ENCODE peak calls at places on chromosomes 5 and 9, in seven cellular contexts. J, W, G, Y, L, H and N are unnamed samples.

GRCh38 chr5:172443441-172444109 is 10.8 kb downstream of the SH3PXD2B start:
- DNase-seq in J (peak), W (peak), G (peak), Y (peak), L (peak), H (peak), N (no peak)

GRCh38 chr9:68702493-68702892 is 2.5 kb upstream of the PIP5K1B start:
- DNase-seq in J (peak), W (no peak), G (no peak), Y (no peak), L (no peak), H (no peak), N (no peak)

GRCh38 chr9:87812375-87813118 is 70.1 kb upstream of the SPATA31E1 start:
- DNase-seq in J (peak), W (peak), G (peak), Y (no peak), L (no peak), H (peak), N (no peak)

GRCh38 chr9:129481824-129482511 is 138.9 kb downstream of the C9orf50 start:
- DNase-seq in J (peak), W (no peak), G (peak), Y (no peak), L (peak), H (no peak), N (no peak)

GRCh38 chr5:79512692-79513518 is 1.0 kb downstream of the HOMER1 start:
- DNase-seq in J (peak), W (no peak), G (peak), Y (no peak), L (no peak), H (no peak), N (no peak)

GRCh38 chr9:92151691-92152393 is 36.6 kb upstream of the SPTLC1 start:
- DNase-seq in J (peak), W (peak), G (peak), Y (no peak), L (peak), H (peak), N (no peak)

GRCh38 chr9:98085058-98085457 is 28.5 kb downstream of the NANS start:
- DNase-seq in J (no peak), W (no peak), G (no peak), Y (no peak), L (no peak), H (no peak), N (no peak)

GRCh38 chr9:127077658-127077975 is 44.8 kb downstream of the ANGPTL2 start:
- DNase-seq in J (no peak), W (no peak), G (no peak), Y (no peak), L (no peak), H (no peak), N (no peak)

GRCh38 chr9:88303785-88304495 is 84.3 kb upstream of the SPIN1 start:
- DNase-seq in J (no peak), W (no peak), G (no peak), Y (no peak), L (no peak), H (peak), N (no peak)

GRCh38 chr5:142175039-142175438 is 66.5 kb downstream of the NDFIP1 start:
- DNase-seq in J (no peak), W (no peak), G (no peak), Y (no peak), L (no peak), H (no peak), N (no peak)

GRCh38 chr9:114884787-114885452 is 45.5 kb downstream of the TNFSF8 start:
- DNase-seq in J (peak), W (no peak), G (no peak), Y (no peak), L (no peak), H (peak), N (no peak)

GRCh38 chr9:23088932-23089364 is 642.3 kb downstream of the DMRTA1 start:
- DNase-seq in J (peak), W (no peak), G (no peak), Y (no peak), L (no peak), H (no peak), N (no peak)
- TF ChIP-seq CTCF in J (peak), W (peak), G (no peak), Y (no peak), L (no peak), H (no peak), N (no peak)

DNA sequence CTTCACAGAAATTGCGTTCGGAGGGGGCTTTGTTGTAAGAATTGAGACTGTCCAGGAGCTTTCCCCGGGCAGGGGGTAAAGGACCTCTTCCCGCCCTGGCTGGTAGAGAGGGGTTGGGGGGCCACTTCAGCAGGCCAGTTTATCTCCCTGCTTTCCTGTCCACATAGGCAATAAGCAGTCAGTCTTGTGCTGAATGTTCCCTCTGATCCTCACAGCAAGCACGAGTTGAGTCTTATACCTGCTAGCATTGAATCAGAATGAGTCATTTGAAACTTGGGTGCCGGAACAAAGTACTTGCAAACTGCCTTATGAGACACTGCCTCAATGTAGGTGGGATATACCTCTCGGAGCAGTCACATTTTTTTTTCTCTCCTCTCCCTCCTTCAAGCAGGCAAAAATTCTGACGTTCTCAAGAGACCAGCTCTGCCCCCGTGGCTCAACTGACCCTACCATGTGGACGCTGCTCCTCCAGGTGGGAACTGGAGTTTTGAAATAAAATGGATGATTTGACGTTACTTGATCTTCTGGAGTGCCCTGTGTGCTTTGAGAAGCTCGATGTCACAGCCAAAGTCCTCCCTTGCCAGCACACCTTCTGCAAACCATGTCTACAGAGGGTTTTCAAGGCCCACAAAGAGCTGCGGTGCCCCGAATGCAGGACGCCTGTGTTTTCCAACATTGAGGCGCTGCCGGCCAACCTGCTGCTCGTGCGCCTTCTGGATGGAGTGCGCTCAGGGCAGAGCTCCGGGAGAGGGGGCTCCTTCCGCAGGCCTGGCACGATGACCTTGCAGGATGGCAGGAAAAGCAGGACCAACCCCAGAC is 1.3 kb downstream of the SH3RF2 start:
- DNase-seq in J (peak), W (no peak), G (peak), Y (no peak), L (no peak), H (no peak), N (no peak)
- TF ChIP-seq CTCF in J (no peak), W (no peak), G (no peak), Y (no peak), L (no peak), H (no peak), N (no peak)

GRCh38 chr9:137095664-137096517 is 9.1 kb downstream of the MAN1B1 start:
- DNase-seq in J (no peak), W (no peak), G (no peak), Y (no peak), L (no peak), H (no peak), N (peak)
- TF ChIP-seq CTCF in J (no peak), W (peak), G (peak), Y (no peak), L (no peak), H (peak), N (no peak)

GRCh38 chr9:99192786-99193465 is 28.8 kb downstream of the ALG2 start:
- DNase-seq in J (no peak), W (no peak), G (peak), Y (no peak), L (no peak), H (no peak), N (no peak)
- TF ChIP-seq CTCF in J (no peak), W (peak), G (peak), Y (no peak), L (no peak), H (peak), N (no peak)

DNA sequence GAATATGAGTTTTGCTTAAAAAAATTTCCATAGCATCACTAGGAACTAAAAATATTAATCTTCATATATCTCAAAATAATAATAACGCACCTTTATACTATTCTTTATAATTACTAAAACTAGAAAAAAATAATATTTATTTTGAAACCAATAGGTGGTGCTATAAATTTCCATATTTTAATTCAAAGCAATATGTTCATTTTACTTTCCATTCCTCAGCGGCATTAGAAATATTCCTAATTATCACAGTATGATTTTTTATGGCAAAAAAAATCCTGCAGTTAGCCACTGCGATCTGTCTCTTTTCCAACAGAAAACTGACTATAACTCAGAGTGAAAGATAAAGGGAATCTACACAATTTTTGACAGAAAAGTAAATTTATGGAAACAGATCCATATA is 167.4 kb upstream of the MPDZ start:
- DNase-seq in J (no peak), W (no peak), G (peak), Y (no peak), L (no peak), H (no peak), N (no peak)
- TF ChIP-seq CTCF in J (peak), W (peak), G (peak), Y (no peak), L (peak), H (no peak), N (no peak)

DNA sequence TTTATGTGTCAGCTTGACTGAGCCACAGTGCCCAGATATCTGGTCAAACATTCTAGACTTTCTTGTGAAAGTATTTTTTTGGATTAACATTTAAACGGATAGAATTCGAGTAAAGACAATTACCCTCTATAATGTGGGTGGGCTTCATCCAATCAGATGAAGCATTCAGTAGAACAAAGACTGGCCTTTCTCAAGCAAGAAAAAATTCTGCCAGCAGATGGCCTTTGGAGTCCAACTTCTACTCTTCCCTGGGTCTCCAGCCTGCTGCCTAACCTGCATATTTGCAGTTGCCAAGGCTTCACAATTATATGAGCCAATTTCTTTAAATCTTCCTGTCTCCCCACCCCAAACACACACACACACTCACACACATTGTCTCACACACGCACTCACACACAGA is 86.4 kb downstream of the MED10 start:
- DNase-seq in J (peak), W (no peak), G (no peak), Y (no peak), L (no peak), H (peak), N (no peak)
- TF ChIP-seq CTCF in J (peak), W (no peak), G (no peak), Y (no peak), L (peak), H (peak), N (peak)

DNA sequence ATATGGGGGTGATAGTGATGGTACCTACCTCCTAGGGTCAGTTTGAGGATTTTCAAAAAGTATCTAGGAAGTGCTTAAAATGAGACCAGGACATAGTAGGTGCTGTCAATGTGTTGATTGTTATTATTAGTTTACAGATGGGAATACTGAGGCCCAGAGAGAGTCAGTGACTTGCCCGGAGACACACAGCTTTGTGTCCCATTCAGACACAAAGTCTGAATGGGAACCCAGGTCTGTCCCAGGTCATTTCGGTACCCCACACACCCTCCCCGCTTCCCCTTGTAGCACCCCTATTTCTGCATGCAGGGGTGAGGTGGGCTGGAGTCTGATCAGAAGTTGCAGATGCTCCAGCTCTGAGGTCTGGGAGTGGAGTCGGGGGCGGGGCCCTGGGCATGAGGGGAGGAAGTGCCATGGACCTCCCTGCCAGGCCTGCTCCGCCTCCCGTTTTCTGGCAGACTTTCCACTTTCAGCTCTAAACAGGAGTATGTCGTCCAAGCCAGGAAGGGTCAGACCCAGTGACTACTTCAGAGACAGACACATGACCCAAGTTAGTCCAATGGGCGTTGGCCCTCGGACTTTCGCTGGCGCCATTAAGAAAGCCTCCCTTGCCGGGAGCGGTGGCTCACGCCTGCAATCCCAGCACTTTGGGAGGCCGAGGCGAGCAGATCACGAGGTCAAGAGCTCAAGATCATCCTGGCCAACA is 3.2 kb upstream of the DBN1 start:
- DNase-seq in J (no peak), W (no peak), G (peak), Y (no peak), L (no peak), H (peak), N (no peak)
- TF ChIP-seq CTCF in J (no peak), W (no peak), G (no peak), Y (no peak), L (no peak), H (no peak), N (no peak)